ENCODE peak calls at places on chromosomes 12 and 14, in four cellular contexts. W is SK-N-SH, B is suprapubic skin, O is stomach. X is an unnamed sample.
A peak's percentile ranks its signal among the peaks of the same experiment; 100 is the strongest.

GRCh38 chr14:38409081-38409705 is 153.3 kb upstream of the CLEC14A start:
- DNase-seq in W (no peak), B (no peak), O (no peak), X (no peak)

GRCh38 chr12:3655331-3655900 is 97.5 kb downstream of the CRACR2A start:
- DNase-seq in W (peak; percentile 58), B (no peak), O (no peak), X (no peak)

GRCh38 chr14:32932921-32933622 is 5.6 kb upstream of the NPAS3 start:
- DNase-seq in W (peak; percentile 59), B (no peak), O (no peak), X (peak; percentile 70)

GRCh38 chr14:53929871-53930685 is 26.5 kb downstream of the BMP4 start:
- DNase-seq in W (no peak), B (no peak), O (no peak), X (no peak)

GRCh38 chr14:25484194-25484593 is 434.2 kb upstream of the STXBP6 start:
- DNase-seq in W (no peak), B (no peak), O (no peak), X (no peak)

GRCh38 chr14:23299986-23300686 is 2.5 kb downstream of the PPP1R3E start:
- DNase-seq in W (no peak), B (no peak), O (no peak), X (no peak)

GRCh38 chr14:60630129-60630528 is 19.1 kb downstream of the SIX1 start:
- DNase-seq in W (no peak), B (no peak), O (no peak), X (no peak)

GRCh38 chr12:19021646-19022045 is 107.9 kb upstream of the PLEKHA5 start:
- DNase-seq in W (no peak), B (no peak), O (no peak), X (no peak)

GRCh38 chr14:33475623-33476022 is 475.3 kb downstream of the EGLN3 start:
- DNase-seq in W (peak; percentile 56), B (no peak), O (peak; percentile 47), X (no peak)

GRCh38 chr12:117854339-117855012 is 114.3 kb downstream of the KSR2 start:
- DNase-seq in W (peak; percentile 75), B (no peak), O (peak; percentile 62), X (no peak)

GRCh38 chr12:42085596-42085995 is 59.1 kb downstream of the GXYLT1 start:
- DNase-seq in W (no peak), B (no peak), O (no peak), X (no peak)

GRCh38 chr12:52566847-52567291 is 6.8 kb downstream of the KRT74 start:
- DNase-seq in W (no peak), B (no peak), O (no peak), X (no peak)

GRCh38 chr12:133130808-133131128 is 341 bp downstream of the ZNF10 start:
- DNase-seq in W (peak; percentile 19), B (peak; percentile 66), O (peak; percentile 32), X (peak; percentile 67)

GRCh38 chr14:75279153-75279738 is 618 bp downstream of the FOS start:
- DNase-seq in W (peak; percentile 53), B (peak; percentile 86), O (no peak), X (peak; percentile 94)

GRCh38 chr12:55934773-55935172 is 3.8 kb downstream of the DGKA start:
- DNase-seq in W (no peak), B (no peak), O (no peak), X (no peak)

GRCh38 chr12:94922561-94922960 is 80.9 kb downstream of the NDUFA12 start:
- DNase-seq in W (no peak), B (no peak), O (no peak), X (no peak)

GRCh38 chr14:105498430-105499255 is 7.6 kb downstream of the TEDC1 start:
- DNase-seq in W (no peak), B (peak; percentile 70), O (no peak), X (peak; percentile 56)

GRCh38 chr14:61640834-61641170 is 54.5 kb upstream of the HIF1A start:
- DNase-seq in W (no peak), B (no peak), O (no peak), X (no peak)

GRCh38 chr12:124940393-124941169 is 26.1 kb upstream of the UBC start:
- DNase-seq in W (peak; percentile 82), B (peak; percentile 93), O (peak; percentile 89), X (peak; percentile 96)

GRCh38 chr12:43776498-43776897 is 17.7 kb downstream of the IRAK4 start:
- DNase-seq in W (peak; percentile 61), B (no peak), O (no peak), X (no peak)

GRCh38 chr14:100086361-100086760 is 21.1 kb downstream of the EVL start:
- DNase-seq in W (no peak), B (no peak), O (no peak), X (no peak)

GRCh38 chr14:89325299-89325883 is 91.6 kb downstream of the FOXN3 start:
- DNase-seq in W (no peak), B (no peak), O (no peak), X (no peak)

GRCh38 chr12:26939192-26939832 is 1.0 kb downstream of the FGFR1OP2 start:
- DNase-seq in W (no peak), B (no peak), O (no peak), X (no peak)

GRCh38 chr12:65508281-65509035 is 230.0 kb downstream of the MSRB3 start:
- DNase-seq in W (no peak), B (no peak), O (no peak), X (no peak)

GRCh38 chr12:47097276-47097896 is 17.6 kb upstream of the AMIGO2 start:
- DNase-seq in W (no peak), B (no peak), O (no peak), X (no peak)

GRCh38 chr14:99511421-99512109 is 30.4 kb downstream of the CCNK start:
- DNase-seq in W (peak; percentile 21), B (no peak), O (no peak), X (peak; percentile 78)

GRCh38 chr12:6923851-6924250 is 3.9 kb upstream of the ATN1 start:
- DNase-seq in W (no peak), B (no peak), O (no peak), X (peak; percentile 73)

GRCh38 chr12:6927999-6928702 is 392 bp downstream of the ATN1 start:
- DNase-seq in W (peak; percentile 78), B (no peak), O (no peak), X (no peak)

GRCh38 chr12:6925239-6925542 is 2.6 kb upstream of the ATN1 start:
- DNase-seq in W (no peak), B (no peak), O (no peak), X (no peak)

GRCh38 chr12:6927379-6927991 is at the start of gene ATN1:
- DNase-seq in W (peak; percentile 91), B (peak; percentile 89), O (peak; percentile 68), X (peak; percentile 97)

GRCh38 chr12:6925543-6926279 is 2.0 kb upstream of the ATN1 start:
- DNase-seq in W (peak; percentile 65), B (no peak), O (peak; percentile 77), X (peak; percentile 95)
- TF ChIP-seq POLR2AphosphoS5 in W (peak; percentile 75), B (no peak), O (peak; percentile 71), X (peak; percentile 70)

GRCh38 chr12:44968960-44969359 is 81.9 kb downstream of the DBX2 start:
- DNase-seq in W (no peak), B (no peak), O (no peak), X (no peak)

GRCh38 chr12:44976246-44976645 is 74.7 kb downstream of the DBX2 start:
- DNase-seq in W (no peak), B (no peak), O (no peak), X (no peak)

DNA sequence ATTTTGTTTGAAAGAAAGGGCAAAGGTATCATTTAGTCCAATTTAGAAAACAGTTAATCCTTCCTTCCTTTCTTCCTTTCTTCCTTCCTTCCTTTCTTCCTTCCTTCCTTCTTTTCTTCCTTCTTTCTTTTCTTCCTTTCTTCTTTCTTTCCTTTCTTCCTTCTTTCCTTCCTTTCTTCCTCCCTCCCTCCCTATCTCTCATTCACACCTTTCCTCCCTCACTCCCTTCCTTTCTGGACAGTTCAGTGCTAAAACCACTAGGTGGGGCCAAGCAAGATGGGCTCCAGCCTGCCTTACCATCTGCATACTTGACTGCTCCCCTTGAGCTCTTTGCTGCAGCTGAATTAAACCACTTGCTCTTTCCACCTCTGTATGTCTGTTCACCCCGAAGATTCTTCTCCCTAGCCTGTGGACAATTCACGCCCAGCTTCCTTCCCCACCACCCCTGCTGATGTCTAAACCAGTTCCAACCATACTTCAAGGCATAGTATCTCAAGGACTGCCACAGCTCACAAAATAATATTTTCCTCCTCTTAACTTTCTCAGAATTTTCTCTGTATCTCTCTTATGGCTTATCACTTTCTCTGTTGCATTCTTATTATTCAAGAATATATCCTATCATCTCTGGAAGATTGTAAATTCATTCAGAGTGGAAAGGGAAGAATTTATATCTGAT is 78.0 kb downstream of the DBX2 start:
- DNase-seq in W (peak; percentile 46), B (no peak), O (no peak), X (no peak)
- TF ChIP-seq CTCF in W (peak; percentile 57), B (no peak), O (no peak), X (no peak)

GRCh38 chr14:102556098-102556677 is 36.3 kb upstream of the RCOR1 start:
- DNase-seq in W (peak; percentile 22), B (no peak), O (no peak), X (no peak)
- H3K27ac ChIP-seq in W (no peak overlapping the region), B (no peak overlapping the region), O (no peak overlapping the region), X (no peak overlapping the region)

GRCh38 chr14:78007160-78007559 is 163.0 kb upstream of the NRXN3 start:
- DNase-seq in W (no peak), B (no peak), O (no peak), X (no peak)
- TF ChIP-seq POLR2AphosphoS5 in W (no peak), B (no peak), O (no peak), X (no peak)

GRCh38 chr12:107891967-107892366 is 117.5 kb downstream of the ASCL4 start:
- DNase-seq in W (no peak), B (no peak), O (no peak), X (no peak)
- TF ChIP-seq CTCF in W (peak; percentile 46), B (no peak), O (no peak), X (no peak)

DNA sequence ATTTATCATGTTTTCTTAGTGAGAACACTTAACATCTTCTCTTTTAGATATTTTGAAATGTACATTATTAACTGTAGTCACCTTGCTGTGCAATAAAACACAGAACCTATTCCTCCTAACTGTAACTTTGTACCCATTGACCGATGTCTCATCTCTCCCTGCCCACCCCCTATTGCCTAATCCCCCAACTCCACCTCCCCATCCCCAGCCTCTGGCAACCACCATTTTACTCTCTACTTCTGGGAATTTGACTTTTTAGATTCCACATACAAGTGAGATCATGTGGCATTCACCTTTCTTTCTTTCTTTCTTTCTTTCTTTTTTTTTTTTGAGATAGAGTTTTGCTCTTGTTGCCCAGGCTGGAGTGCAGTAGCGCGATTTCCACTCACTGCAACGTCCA is 4.4 kb upstream of the CCDC198 start:
- DNase-seq in W (no peak), B (no peak), O (no peak), X (no peak)
- H3K27ac ChIP-seq in W (no peak overlapping the region), B (no peak overlapping the region), O (no peak overlapping the region), X (no peak overlapping the region)

GRCh38 chr12:33605776-33606175 is 166.2 kb upstream of the SYT10 start:
- DNase-seq in W (peak; percentile 2), B (no peak), O (no peak), X (no peak)

GRCh38 chr12:33614630-33615029 is 175.0 kb upstream of the SYT10 start:
- DNase-seq in W (no peak), B (no peak), O (no peak), X (no peak)

GRCh38 chr12:33609910-33610309 is 170.3 kb upstream of the SYT10 start:
- DNase-seq in W (no peak), B (no peak), O (no peak), X (no peak)
- TF ChIP-seq POLR2AphosphoS5 in W (no peak), B (no peak), O (no peak), X (no peak)

X was measured in sigmoid colon.